ENCODE peak calls at places on chromosomes 6 and 20, in four cellular contexts. B is PC-3, Q is GM23338, T is mammary epithelial cell. P is an unnamed sample. For H3K4me1 and H3K79me2, the result is how much of the 10 kb centered on the place peaks cover.

GRCh38 chr20:15528386-15529111 is 1044.7 kb downstream of the KIF16B start:
- DNase-seq in T (no peak), Q (no peak), B (no peak), P (peak)

GRCh38 chr6:11236351-11236750 is 3.9 kb upstream of the NEDD9 start:
- DNase-seq in Q (no peak), T (no peak), B (no peak), P (no peak)

GRCh38 chr6:146593978-146594377 is 4.8 kb upstream of the ADGB start:
- DNase-seq in B (no peak), T (no peak), Q (no peak), P (no peak)

GRCh38 chr20:46286380-46286779 is 21.9 kb downstream of the CDH22 start:
- DNase-seq in T (no peak), Q (no peak), B (no peak), P (no peak)

GRCh38 chr6:43972179-43972914 is 154.9 kb downstream of the MRPL14 start:
- DNase-seq in Q (no peak), T (peak), B (peak), P (peak)

GRCh38 chr6:148969679-148970078 is 222.8 kb downstream of the UST start:
- DNase-seq in T (no peak), Q (peak), B (no peak), P (peak)

GRCh38 chr20:51480507-51481270 is 61.8 kb downstream of the NFATC2 start:
- DNase-seq in B (no peak), T (no peak), Q (no peak), P (no peak)

GRCh38 chr6:100730581-100730980 is 150.5 kb downstream of the ASCC3 start:
- DNase-seq in Q (no peak), B (no peak), T (no peak), P (no peak)

GRCh38 chr6:108915258-108915657 is 67.0 kb downstream of the ARMC2 start:
- DNase-seq in Q (no peak), T (no peak), B (no peak), P (no peak)

GRCh38 chr6:121886223-121886830 is 450.9 kb downstream of the GJA1 start:
- DNase-seq in B (no peak), T (peak), Q (no peak), P (peak)

GRCh38 chr20:62523473-62524203 is 47.8 kb upstream of the GATA5 start:
- DNase-seq in T (no peak), Q (peak), B (peak), P (no peak)

GRCh38 chr20:45892049-45892816 is 1.1 kb downstream of the CTSA start:
- DNase-seq in Q (peak), B (peak), T (peak), P (peak)

GRCh38 chr6:74510878-74511277 is 695.0 kb downstream of the COL12A1 start:
- DNase-seq in Q (no peak), B (peak), T (peak), P (peak)

GRCh38 chr6:106568518-106568917 is 60.8 kb downstream of the RTN4IP1 start:
- DNase-seq in B (peak), Q (no peak), T (peak), P (no peak)

GRCh38 chr20:676315-676937 is 824 bp upstream of the SCRT2 start:
- DNase-seq in Q (peak), B (no peak), T (no peak), P (no peak)

GRCh38 chr6:109336221-109336955 is 45.9 kb downstream of the CD164 start:
- DNase-seq in T (peak), Q (no peak), B (peak), P (peak)

GRCh38 chr6:1380625-1381396 is 8.6 kb upstream of the FOXF2 start:
- DNase-seq in B (no peak), Q (no peak), T (no peak), P (no peak)

GRCh38 chr6:108896111-108896661 is 48.0 kb downstream of the ARMC2 start:
- DNase-seq in T (peak), B (peak), Q (no peak), P (peak)

GRCh38 chr6:971981-972640 is 279.2 kb upstream of the EXOC2 start:
- DNase-seq in T (peak), Q (no peak), B (no peak), P (no peak)

GRCh38 chr20:46112430-46113020 is 5.6 kb upstream of the CD40 start:
- DNase-seq in T (no peak), B (no peak), Q (no peak), P (no peak)

GRCh38 chr6:71197770-71198169 is 90.8 kb upstream of the OGFRL1 start:
- DNase-seq in B (peak), Q (no peak), T (peak), P (peak)

GRCh38 chr20:8172191-8172590 is 40.1 kb downstream of the PLCB1 start:
- DNase-seq in Q (no peak), B (no peak), T (no peak), P (no peak)

GRCh38 chr20:49894073-49894470 is 21.3 kb downstream of the SPATA2 start:
- DNase-seq in T (no peak), Q (no peak), B (no peak), P (no peak)
- H3K4me3 ChIP-seq in T (no peak), Q (no peak), B (no peak), P (peak)

DNA sequence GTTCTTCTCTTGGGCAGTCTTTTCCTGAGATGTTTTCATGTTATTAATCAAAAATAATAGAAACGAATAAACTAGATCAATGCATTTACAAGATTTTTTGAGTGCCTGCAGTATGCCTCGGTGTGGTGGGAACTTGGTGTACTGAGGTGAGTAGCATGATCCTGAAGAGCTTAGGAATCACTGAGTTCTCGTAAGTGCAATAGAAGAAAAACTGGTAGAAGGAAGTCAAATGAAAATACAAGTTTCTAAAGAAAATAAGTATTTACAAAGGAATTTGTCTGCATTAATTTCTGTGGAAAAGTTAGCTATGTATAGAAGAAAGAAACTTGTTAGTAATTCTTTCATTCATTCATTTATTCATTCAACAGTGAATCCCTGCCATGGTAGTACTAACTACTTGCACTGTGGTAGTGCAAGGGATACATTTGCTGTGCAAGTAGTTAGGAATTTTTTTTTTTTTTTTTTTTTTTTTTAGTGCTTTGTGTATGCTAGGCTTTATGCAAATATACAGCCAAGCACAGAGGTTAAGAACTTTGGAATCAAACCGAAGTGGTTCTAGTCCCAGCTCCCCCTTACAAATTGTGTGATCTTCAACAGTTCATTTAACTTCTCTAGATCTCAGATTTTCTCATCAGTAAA is 13.9 kb downstream of the NT5E start:
- DNase-seq in T (no peak), Q (no peak), B (no peak), P (no peak)
- H3K4me1 ChIP-seq in T (half or more), Q (under half), B (half or more), P (half or more)

DNA sequence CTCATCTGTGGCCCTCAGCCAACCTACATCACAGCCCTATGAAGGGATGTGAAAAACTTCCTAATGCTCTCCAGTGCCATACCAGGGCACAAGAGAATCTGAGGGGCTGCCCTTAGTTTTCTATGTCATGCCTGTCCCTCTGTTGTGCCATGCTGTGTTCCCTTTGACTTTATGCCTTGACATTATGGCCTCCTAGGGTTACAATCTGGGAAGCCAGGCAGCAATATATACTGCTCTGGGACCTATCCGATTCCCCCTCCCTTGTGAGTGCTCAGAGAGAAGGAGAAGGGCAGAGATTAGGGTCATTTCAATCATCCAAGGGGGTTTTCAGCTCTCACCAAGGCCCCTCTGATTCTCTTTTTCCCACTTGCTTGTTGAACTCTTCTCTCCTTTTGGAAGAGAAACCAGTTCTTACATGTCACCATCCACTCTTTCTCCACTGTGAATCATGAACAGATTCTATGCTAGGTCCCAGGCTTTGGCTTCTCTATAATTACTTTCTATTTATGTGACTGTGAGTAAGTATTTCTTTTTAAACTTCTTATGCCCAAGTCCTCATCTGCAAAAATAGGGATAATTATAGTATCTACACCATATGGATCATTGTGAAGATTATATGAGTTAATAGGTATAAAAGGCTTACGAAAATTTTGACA is 14.2 kb upstream of the FRK start:
- DNase-seq in Q (no peak), T (peak), B (peak), P (no peak)
- H3K79me2 ChIP-seq in Q (under half), T (under half), B (under half), P (under half)

GRCh38 chr6:34556493-34556892 is 364 bp upstream of the SPDEF start:
- DNase-seq in B (no peak), Q (no peak), T (no peak), P (no peak)
- H3K4me3 ChIP-seq in B (peak), Q (no peak), T (no peak), P (no peak)

P was measured in fibroblast of lung.